ENCODE peak calls at places on chromosomes 5 and 9, in four cellular contexts. H, X, Z and E are unnamed samples.

GRCh38 chr9:14645648-14646047 is 47.6 kb downstream of the ZDHHC21 start:
- DNase-seq in H (no peak), X (no peak), Z (no peak), E (no peak)

GRCh38 chr5:159650803-159651202 is 265.5 kb upstream of the ADRA1B start:
- DNase-seq in H (no peak), X (no peak), Z (no peak), E (no peak)

GRCh38 chr5:88377705-88378656 is 109.3 kb upstream of the TMEM161B start:
- DNase-seq in H (no peak), X (no peak), Z (no peak), E (no peak)

GRCh38 chr5:145912019-145912418 is 24.4 kb upstream of the SH3RF2 start:
- DNase-seq in H (no peak), X (no peak), Z (no peak), E (no peak)

GRCh38 chr5:124408738-124409453 is 337.5 kb downstream of the ZNF608 start:
- DNase-seq in H (no peak), X (no peak), Z (no peak), E (no peak)

GRCh38 chr5:139895046-139895445 is 99.4 kb downstream of the PSD2 start:
- DNase-seq in H (no peak), X (no peak), Z (no peak), E (no peak)

GRCh38 chr9:70576121-70576520 is 161.7 kb upstream of the KLF9 start:
- DNase-seq in H (no peak), X (no peak), Z (no peak), E (no peak)

GRCh38 chr5:44875661-44876250 is 67.0 kb downstream of the MRPS30 start:
- DNase-seq in H (no peak), X (no peak), Z (no peak), E (no peak)

GRCh38 chr5:164052536-164053090 is 547.2 kb downstream of the MAT2B start:
- DNase-seq in H (no peak), X (no peak), Z (no peak), E (no peak)

GRCh38 chr5:102375256-102375655 is 79.2 kb upstream of the SLCO4C1 start:
- DNase-seq in H (no peak), X (no peak), Z (no peak), E (no peak)

GRCh38 chr5:36875789-36876388 is 680 bp upstream of the NIPBL start:
- DNase-seq in H (peak; percentile 92), X (peak; percentile 71), Z (no peak), E (peak; percentile 11)

GRCh38 chr5:58717303-58718012 is 134.6 kb downstream of the RAB3C start:
- DNase-seq in H (no peak), X (no peak), Z (no peak), E (no peak)

GRCh38 chr5:144487207-144487606 is 316.5 kb downstream of the KCTD16 start:
- DNase-seq in H (no peak), X (no peak), Z (no peak), E (no peak)